ENCODE peak calls at places on chromosomes 11 and 22, in ten cellular contexts. O, M, Z, A, P, E, W, D, R and U are unnamed samples.

GRCh38 chr11:119573858-119574257 is 150.9 kb upstream of the THY1 start:
- DNase-seq in Z (no peak), R (no peak), A (no peak), M (no peak), P (no peak), O (no peak), E (no peak), D (no peak), W (no peak), U (no peak)

GRCh38 chr11:64234840-64235379 is 526 bp downstream of the VEGFB start:
- DNase-seq in E (peak; percentile 56), D (no peak), P (no peak), O (peak; percentile 74), Z (no peak), R (no peak), M (no peak), A (no peak), W (peak; percentile 76), U (peak; percentile 64)

GRCh38 chr11:15560689-15561467 is 446.2 kb downstream of the INSC start:
- DNase-seq in O (no peak), R (no peak), W (no peak), D (no peak), A (no peak), E (no peak), M (no peak), Z (no peak), P (no peak), U (no peak)

GRCh38 chr11:124622531-124623451 is at the start of gene TBRG1:
- DNase-seq in Z (peak; percentile 90), O (peak; percentile 95), R (peak; percentile 89), E (peak; percentile 83), P (peak; percentile 76), W (peak; percentile 94), D (peak; percentile 75), A (peak; percentile 62), M (peak; percentile 85), U (peak; percentile 89)

GRCh38 chr11:92123540-92123939 is 101.1 kb upstream of the FAT3 start:
- DNase-seq in M (no peak), W (no peak), R (peak; percentile 81), D (no peak), E (no peak), O (peak; percentile 18), P (no peak), Z (no peak), A (no peak), U (no peak)

GRCh38 chr22:38802671-38803121 is 8.8 kb upstream of the DNAL4 start:
- DNase-seq in M (peak; percentile 90), W (no peak), R (peak; percentile 82), E (peak; percentile 85), D (peak; percentile 62), Z (peak; percentile 41), O (peak; percentile 89), P (no peak), A (no peak), U (no peak)

GRCh38 chr11:117273550-117274289 is 17.4 kb upstream of the BACE1-AS start:
- DNase-seq in R (peak; percentile 95), E (no peak), A (no peak), Z (no peak), D (no peak), P (no peak), M (peak; percentile 61), O (peak; percentile 75), W (no peak), U (no peak)

GRCh38 chr11:130003717-130004001 is 1.0 kb upstream of the PRDM10 start:
- DNase-seq in P (no peak), R (no peak), E (no peak), W (no peak), M (no peak), Z (no peak), D (no peak), O (no peak), A (no peak), U (peak; percentile 75)

GRCh38 chr11:34749666-34750659 is 129.1 kb downstream of the EHF start:
- DNase-seq in M (peak; percentile 74), Z (peak; percentile 84), W (no peak), P (no peak), D (no peak), E (peak; percentile 87), R (peak; percentile 77), O (peak; percentile 82), A (no peak), U (peak; percentile 60)

GRCh38 chr22:46011627-46012181 is 34.7 kb upstream of the WNT7B start:
- DNase-seq in Z (no peak), O (no peak), P (no peak), A (no peak), W (no peak), R (no peak), E (peak; percentile 14), D (no peak), M (no peak), U (peak; percentile 22)

GRCh38 chr22:45212992-45213751 is 27.5 kb downstream of the KIAA0930 start:
- DNase-seq in Z (no peak), A (no peak), D (no peak), P (peak; percentile 53), M (no peak), O (peak; percentile 77), R (peak; percentile 54), W (peak; percentile 18), E (no peak), U (peak; percentile 47)

GRCh38 chr22:24437820-24438328 is 10.5 kb downstream of the ADORA2A start:
- DNase-seq in Z (no peak), E (peak; percentile 9), D (no peak), A (no peak), P (no peak), O (no peak), M (no peak), R (peak; percentile 28), W (no peak), U (peak; percentile 42)

GRCh38 chr11:87281496-87281895 is 243.8 kb downstream of the TMEM135 start:
- DNase-seq in O (peak; percentile 75), D (no peak), Z (no peak), E (no peak), P (no peak), R (peak; percentile 8), M (peak; percentile 46), A (no peak), W (no peak), U (no peak)

GRCh38 chr11:33664829-33665228 is 35.8 kb downstream of the C11orf91 start:
- DNase-seq in D (no peak), P (no peak), W (no peak), Z (no peak), O (no peak), E (no peak), R (no peak), M (no peak), A (no peak), U (no peak)

GRCh38 chr11:8813658-8814057 is 97.3 kb upstream of the AKIP1 start:
- DNase-seq in O (peak; percentile 88), R (peak; percentile 82), M (peak; percentile 72), Z (peak; percentile 84), P (peak; percentile 27), D (peak; percentile 73), W (peak; percentile 88), E (peak; percentile 69), A (no peak), U (peak; percentile 67)

GRCh38 chr22:36744791-36745190 is 31.1 kb downstream of the IFT27 start:
- DNase-seq in Z (no peak), P (no peak), D (no peak), M (no peak), W (no peak), A (no peak), O (no peak), E (no peak), R (no peak), U (no peak)

GRCh38 chr22:19966908-19967750 is 25.5 kb upstream of the TXNRD2 start:
- DNase-seq in E (no peak), Z (no peak), P (no peak), W (no peak), R (no peak), D (no peak), M (no peak), A (no peak), O (no peak), U (no peak)

GRCh38 chr22:23583836-23584235 is 3.7 kb upstream of the IGLL1 start:
- DNase-seq in O (no peak), Z (no peak), A (no peak), D (no peak), E (no peak), W (no peak), P (no peak), R (no peak), M (no peak), U (no peak)

GRCh38 chr11:73310661-73311393 is 2.8 kb downstream of the ARHGEF17 start:
- DNase-seq in D (no peak), M (no peak), R (no peak), O (no peak), Z (no peak), P (no peak), E (no peak), W (no peak), A (no peak), U (no peak)

GRCh38 chr11:25981998-25982397 is 349.9 kb upstream of the ANO3 start:
- DNase-seq in O (peak; percentile 58), E (no peak), R (peak; percentile 59), A (no peak), P (no peak), M (peak; percentile 46), Z (no peak), D (no peak), W (peak; percentile 53), U (no peak)

GRCh38 chr11:65291613-65292012 is 23.1 kb upstream of the CDC42EP2 start:
- DNase-seq in A (no peak), R (peak; percentile 53), W (no peak), E (no peak), D (no peak), M (no peak), Z (no peak), O (peak; percentile 43), P (peak; percentile 75), U (no peak)

GRCh38 chr11:95147364-95147905 is 57.8 kb downstream of the ENDOD1 start:
- DNase-seq in P (no peak), Z (no peak), A (no peak), M (peak; percentile 85), O (peak; percentile 86), W (no peak), D (peak; percentile 34), R (peak; percentile 97), E (peak; percentile 53), U (no peak)

GRCh38 chr11:103332409-103332808 is 223.2 kb downstream of the DYNC2H1 start:
- DNase-seq in W (no peak), O (no peak), R (no peak), M (no peak), E (no peak), P (no peak), Z (no peak), A (no peak), D (no peak), U (no peak)

GRCh38 chr11:75508051-75508561 is 17.6 kb downstream of the GDPD5 start:
- DNase-seq in Z (no peak), P (no peak), E (no peak), O (no peak), R (no peak), A (peak; percentile 13), W (no peak), D (no peak), M (no peak), U (no peak)

GRCh38 chr11:126416542-126417090 is 61.1 kb downstream of the ST3GAL4 start:
- DNase-seq in Z (peak; percentile 91), A (peak; percentile 20), P (peak; percentile 65), R (no peak), O (peak; percentile 96), E (peak; percentile 85), M (peak; percentile 83), W (peak; percentile 74), D (no peak), U (peak; percentile 85)

GRCh38 chr22:45997077-45997774 is 20.3 kb upstream of the WNT7B start:
- DNase-seq in W (no peak), Z (peak; percentile 77), O (peak; percentile 97), P (peak; percentile 84), A (no peak), E (peak; percentile 89), R (peak; percentile 97), M (peak; percentile 50), D (no peak), U (peak; percentile 87)